ENCODE peak calls at places on chromosomes 3 and 15, in five cellular contexts. D is psoas muscle, H is GM23248, I is H9, K is IMR-90. R is an unnamed sample.
A peak's percentile ranks its signal among the peaks of the same experiment; 100 is the strongest.

GRCh38 chr15:51403072-51403878 is 61.8 kb downstream of the GLDN start:
- DNase-seq in K (peak; percentile 49), H (peak; percentile 70), D (no peak), I (peak; percentile 23), R (no peak)

GRCh38 chr15:101510212-101511197 is 21.0 kb upstream of the PCSK6 start:
- DNase-seq in I (peak; percentile 4), K (no peak), D (no peak), H (no peak), R (no peak)

GRCh38 chr3:42351221-42351620 is 59.2 kb downstream of the LYZL4 start:
- DNase-seq in H (peak; percentile 62), D (no peak), K (peak; percentile 4), I (no peak), R (no peak)

GRCh38 chr3:64220161-64220560 is 5.1 kb downstream of the PRICKLE2 start:
- DNase-seq in I (no peak), H (peak; percentile 80), D (no peak), K (peak; percentile 63), R (no peak)

GRCh38 chr3:107452436-107452835 is 70.3 kb upstream of the BBX start:
- DNase-seq in D (no peak), I (no peak), K (peak; percentile 83), H (peak; percentile 83), R (no peak)

GRCh38 chr3:132803889-132804288 is 81.7 kb upstream of the NPHP3 start:
- DNase-seq in I (peak; percentile 54), K (no peak), D (no peak), H (no peak), R (no peak)

GRCh38 chr3:77329161-77329560 is 289.3 kb downstream of the ROBO2 start:
- DNase-seq in H (peak; percentile 55), I (no peak), K (no peak), D (no peak), R (no peak)

GRCh38 chr3:165883866-165884478 is 46.7 kb upstream of the BCHE start:
- DNase-seq in I (no peak), H (no peak), D (no peak), K (no peak), R (no peak)

GRCh38 chr15:38600241-38600640 is 35.6 kb upstream of the RASGRP1 start:
- DNase-seq in I (no peak), H (no peak), D (no peak), K (no peak), R (no peak)

GRCh38 chr3:98817546-98817945 is 54.4 kb downstream of the ST3GAL6 start:
- DNase-seq in I (no peak), K (peak; percentile 59), H (peak; percentile 60), D (no peak), R (no peak)

GRCh38 chr3:139307601-139308146 is 36.1 kb upstream of the MRPS22 start:
- DNase-seq in K (no peak), I (no peak), H (no peak), D (no peak), R (no peak)

GRCh38 chr3:141407043-141407442 is 38.7 kb downstream of the ZBTB38 start:
- DNase-seq in D (peak; percentile 34), I (no peak), K (peak; percentile 100), H (peak; percentile 99), R (no peak)

GRCh38 chr15:89330119-89330518 is 4.5 kb downstream of the POLG start:
- DNase-seq in I (no peak), D (no peak), H (no peak), K (no peak), R (no peak)

GRCh38 chr3:16697437-16698258 is 92.4 kb upstream of the DAZL start:
- DNase-seq in K (peak; percentile 1), I (no peak), D (no peak), H (peak; percentile 71), R (no peak)

GRCh38 chr3:8443829-8444791 is 57.5 kb upstream of the LMCD1 start:
- DNase-seq in K (peak; percentile 99), D (peak; percentile 77), H (peak; percentile 100), I (peak; percentile 81), R (no peak)

GRCh38 chr15:43974852-43975251 is 148.1 kb downstream of the WDR76 start:
- DNase-seq in I (no peak), K (no peak), D (no peak), H (no peak), R (no peak)

GRCh38 chr3:14773691-14774128 is 45.1 kb upstream of the FGD5 start:
- DNase-seq in H (no peak), I (peak; percentile 26), K (no peak), D (no peak), R (no peak)

GRCh38 chr15:80694624-80695098 is 449 bp upstream of the ABHD17C start:
- DNase-seq in I (peak; percentile 39), H (peak; percentile 64), K (peak; percentile 33), D (peak; percentile 32), R (peak; percentile 12)

GRCh38 chr3:27310693-27311092 is 58.5 kb downstream of the NEK10 start:
- DNase-seq in H (peak; percentile 10), D (no peak), K (no peak), I (no peak), R (no peak)

GRCh38 chr3:116270053-116270452 is 175.2 kb downstream of the LSAMP start:
- DNase-seq in D (no peak), K (peak; percentile 22), I (no peak), H (peak; percentile 14), R (no peak)

GRCh38 chr3:71998995-71999673 is 214.2 kb upstream of the PROK2 start:
- DNase-seq in H (peak; percentile 97), D (no peak), K (peak; percentile 89), I (no peak), R (no peak)

DNA sequence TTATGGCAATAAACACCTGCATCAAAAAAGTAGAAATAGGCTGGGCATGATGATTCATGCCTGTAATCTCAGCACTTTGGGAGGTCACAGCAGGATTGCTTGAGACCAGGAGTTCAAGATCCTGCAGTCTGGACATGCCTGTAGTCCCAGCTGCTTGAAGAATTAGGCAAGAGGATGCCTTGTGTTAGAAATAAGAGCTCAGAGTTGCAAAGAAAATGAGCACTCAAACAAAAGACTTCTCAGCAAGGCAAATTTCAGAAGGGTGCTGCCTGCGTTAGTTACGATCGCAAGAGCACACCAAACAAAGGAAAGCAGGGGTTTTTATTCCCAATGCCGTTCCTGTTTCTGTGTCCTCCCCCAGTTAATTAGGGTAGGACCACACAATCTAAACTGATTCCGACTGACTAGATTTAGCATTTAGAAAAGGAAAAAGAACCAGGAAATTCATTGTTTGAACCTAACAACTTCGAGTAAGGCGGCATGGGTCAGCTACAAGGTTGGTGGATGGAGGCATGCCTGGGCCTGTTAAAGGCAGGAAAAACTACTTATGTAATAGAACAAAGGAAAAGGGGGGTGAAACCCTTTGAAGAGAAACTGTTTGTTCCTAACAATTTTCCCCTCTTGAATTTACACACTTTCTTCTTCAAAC is 55.5 kb downstream of the DLG1 start:
- DNase-seq in I (peak; percentile 49), H (no peak), K (no peak), D (no peak), R (no peak)
- H3K9me3 ChIP-seq in I (peaks cover 7% of the 10 kb centered on the region), H (peaks cover 15% of the 10 kb centered on the region), K (peaks cover 20% of the 10 kb centered on the region), D (peaks cover 23% of the 10 kb centered on the region), R (peaks cover 7% of the 10 kb centered on the region)

DNA sequence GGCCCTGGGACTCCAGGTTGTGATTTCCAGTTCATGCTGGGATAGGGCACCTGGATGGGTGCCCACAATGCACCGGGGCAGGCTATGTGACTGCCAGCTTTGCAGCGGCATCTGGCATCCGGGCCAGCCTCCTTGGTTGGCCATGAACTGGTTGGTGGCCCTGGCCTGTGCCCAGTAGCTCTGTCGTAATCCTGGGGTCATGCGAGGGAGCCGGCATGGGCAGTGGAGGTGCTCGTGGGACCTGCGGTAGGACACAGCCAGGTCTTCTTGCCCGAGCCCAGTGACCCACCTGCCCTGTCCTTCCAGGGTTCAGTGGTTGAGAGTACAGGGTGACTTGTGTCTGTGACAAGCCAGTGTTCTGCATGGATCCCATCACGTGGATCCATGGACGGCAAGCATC is 237.9 kb downstream of the SNRPN start:
- DNase-seq in H (no peak), D (no peak), I (no peak), K (no peak), R (no peak)
- H3K9me3 ChIP-seq in H (no peaks in the 10 kb centered on the region), D (peaks cover 3% of the 10 kb centered on the region), I (peaks cover 50% of the 10 kb centered on the region), K (peaks cover 84% of the 10 kb centered on the region), R (no peaks in the 10 kb centered on the region)

DNA sequence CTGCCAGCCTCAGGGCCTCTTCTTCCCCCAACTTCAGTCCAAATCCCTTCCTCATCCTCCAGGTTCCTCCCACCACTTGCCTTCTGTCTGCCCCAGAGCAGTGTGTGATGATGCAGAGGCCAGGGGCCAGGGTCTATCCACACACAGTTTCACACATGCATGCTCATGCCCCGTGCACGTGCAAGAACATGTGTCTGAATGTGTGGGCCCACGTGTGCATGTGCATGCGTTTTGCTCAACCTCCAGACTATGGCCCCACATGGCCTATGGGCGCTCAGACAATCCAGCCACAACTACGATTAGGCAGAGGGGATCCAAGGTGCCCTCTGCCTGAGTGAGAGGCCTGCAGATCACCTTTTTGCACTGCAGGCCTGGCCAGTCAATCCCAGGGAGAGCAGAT is 32.3 kb upstream of the SLC6A1 start:
- DNase-seq in I (no peak), K (no peak), D (no peak), H (no peak), R (no peak)
- H3K9me3 ChIP-seq in I (no peaks in the 10 kb centered on the region), K (no peaks in the 10 kb centered on the region), D (no peaks in the 10 kb centered on the region), H (no peaks in the 10 kb centered on the region), R (no peaks in the 10 kb centered on the region)

DNA sequence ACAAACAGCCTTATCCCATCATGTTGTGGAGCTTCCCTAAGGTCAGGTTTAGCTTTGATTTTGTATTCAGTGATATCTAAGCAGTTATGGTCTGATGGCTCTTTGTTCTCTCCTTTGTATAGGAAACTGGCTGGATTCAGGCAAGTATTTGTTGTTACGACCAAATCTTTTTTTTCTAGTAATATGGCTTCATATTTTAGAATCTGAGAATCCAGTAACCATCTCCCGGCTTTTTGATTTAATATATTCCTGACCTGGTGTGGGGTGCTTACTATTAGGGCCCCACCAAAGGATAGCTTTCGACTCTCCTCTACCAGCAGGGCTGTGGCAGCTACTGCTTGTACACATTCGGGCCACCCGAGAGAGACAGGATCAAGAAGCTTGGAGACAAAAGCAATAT is 23.0 kb downstream of the ARL8B start:
- DNase-seq in K (no peak), D (no peak), I (no peak), H (no peak), R (no peak)
- H3K9me3 ChIP-seq in K (peaks cover 2% of the 10 kb centered on the region), D (no peaks in the 10 kb centered on the region), I (no peaks in the 10 kb centered on the region), H (no peaks in the 10 kb centered on the region), R (no peaks in the 10 kb centered on the region)

R was measured in T-helper 17 cell.